ENCODE peak calls at places on chromosomes 5 and 9, in four cellular contexts. C is fibroblast of mammary gland; Y is stimulated activated CD8-positive, alpha-beta memory T cell treated with anti-CD3 and anti-CD28 coated beads, Interleukin-15, amount 100 ng/mL, for 48 hours; E is hippocampal formation. M is an unnamed sample.

GRCh38 chr5:60086583-60086982 is 193.1 kb upstream of the PDE4D start:
- DNase-seq in C (no peak), Y (no peak), E (no peak), M (no peak)

GRCh38 chr5:171595801-171596231 is 176.4 kb downstream of the FGF18 start:
- DNase-seq in C (peak), Y (no peak), E (no peak), M (no peak)

GRCh38 chr5:153480401-153480800 is 10.1 kb upstream of the GRIA1 start:
- DNase-seq in E (no peak), C (peak), Y (no peak), M (no peak)

GRCh38 chr9:132670359-132670815 is at the start of gene GTF3C4:
- DNase-seq in Y (peak), C (peak), E (peak), M (peak)

GRCh38 chr5:144297083-144297482 is 126.4 kb downstream of the KCTD16 start:
- DNase-seq in C (no peak), E (no peak), Y (no peak), M (no peak)

GRCh38 chr9:114869845-114870244 is 60.5 kb downstream of the TNFSF8 start:
- DNase-seq in C (no peak), E (no peak), Y (no peak), M (no peak)

GRCh38 chr5:6903934-6904333 is 190.7 kb downstream of the TENT4A start:
- DNase-seq in Y (no peak), C (no peak), E (no peak), M (no peak)

GRCh38 chr9:16178294-16178693 is 625.5 kb downstream of the CCDC171 start:
- DNase-seq in Y (no peak), C (no peak), E (no peak), M (no peak)

GRCh38 chr9:126122901-126123616 is 203.6 kb upstream of the MVB12B start:
- DNase-seq in E (no peak), Y (no peak), C (no peak), M (no peak)

GRCh38 chr9:120659617-120660169 is 54.6 kb downstream of the MEGF9 start:
- DNase-seq in E (no peak), Y (no peak), C (no peak), M (no peak)

GRCh38 chr9:13942695-13943094 is 371.2 kb downstream of the NFIB start:
- DNase-seq in Y (no peak), E (no peak), C (peak), M (no peak)

GRCh38 chr9:80175286-80175906 is 603.6 kb downstream of the TLE4 start:
- DNase-seq in Y (no peak), C (peak), E (no peak), M (no peak)

M was measured in anterior cingulate cortex.